ENCODE peak calls at places on chromosomes 2 and 18, in eight cellular contexts. R is breast epithelium, F is colonic mucosa, N is neuronal stem cell, O is spleen, Q is uterus, E is psoas muscle, V is cardiac muscle cell. M is an unnamed sample.

GRCh38 chr2:120632796-120633646 is 102.6 kb upstream of the GLI2 start:
- DNase-seq in R (no peak), F (no peak), N (no peak), O (peak; percentile 64), Q (no peak), E (no peak), V (no peak), M (no peak)

GRCh38 chr18:47606526-47606925 is 323.9 kb downstream of the SMAD2 start:
- DNase-seq in R (no peak), F (no peak), N (no peak), O (no peak), Q (no peak), E (no peak), V (no peak), M (no peak)

GRCh38 chr2:26756337-26756736 is 7.7 kb upstream of the SLC35F6 start:
- DNase-seq in R (no peak), F (no peak), N (no peak), O (no peak), Q (no peak), E (no peak), V (no peak), M (no peak)

GRCh38 chr18:657311-657997 is at the start of gene TYMS:
- DNase-seq in R (no peak), F (peak; percentile 88), N (peak; percentile 62), O (peak; percentile 82), Q (no peak), E (peak; percentile 24), V (peak; percentile 61), M (peak; percentile 51)

GRCh38 chr2:166126014-166126639 is 1.7 kb downstream of the SCN1A start:
- DNase-seq in R (no peak), F (no peak), N (no peak), O (no peak), Q (no peak), E (no peak), V (peak; percentile 76), M (no peak)

GRCh38 chr2:133780099-133780996 is 212.1 kb upstream of the NCKAP5 start:
- DNase-seq in R (no peak), F (peak; percentile 59), N (peak; percentile 85), O (no peak), Q (peak; percentile 19), E (no peak), V (peak; percentile 84), M (no peak)

GRCh38 chr2:134246154-134246874 is 7.6 kb upstream of the MGAT5 start:
- DNase-seq in R (no peak), F (no peak), N (no peak), O (no peak), Q (no peak), E (no peak), V (no peak), M (no peak)

GRCh38 chr18:13909141-13909540 is 6.2 kb downstream of the MC2R start:
- DNase-seq in R (no peak), F (no peak), N (no peak), O (no peak), Q (no peak), E (no peak), V (no peak), M (no peak)

GRCh38 chr2:175309799-175310198 is 128.3 kb upstream of the ATP5MC3 start:
- DNase-seq in R (no peak), F (no peak), N (no peak), O (no peak), Q (no peak), E (no peak), V (peak; percentile 21), M (no peak)

GRCh38 chr2:121046335-121046734 is 238.7 kb downstream of the TFCP2L1 start:
- DNase-seq in R (no peak), F (no peak), N (no peak), O (no peak), Q (no peak), E (no peak), V (no peak), M (no peak)

GRCh38 chr18:74496508-74497307 is 545 bp downstream of the CNDP2 start:
- DNase-seq in R (peak; percentile 64), F (peak; percentile 72), N (no peak), O (no peak), Q (peak; percentile 41), E (peak; percentile 70), V (peak; percentile 65), M (peak; percentile 73)

GRCh38 chr2:97730245-97730644 is 16.9 kb downstream of the ZAP70 start:
- DNase-seq in R (no peak), F (no peak), N (no peak), O (peak; percentile 14), Q (no peak), E (no peak), V (peak; percentile 25), M (no peak)

GRCh38 chr2:75405000-75405399 is 155.7 kb downstream of the EVA1A start:
- DNase-seq in R (no peak), F (no peak), N (no peak), O (no peak), Q (no peak), E (no peak), V (no peak), M (no peak)

GRCh38 chr18:79336556-79337142 is 59.1 kb upstream of the NFATC1 start:
- DNase-seq in R (no peak), F (no peak), N (no peak), O (no peak), Q (no peak), E (no peak), V (no peak), M (no peak)

GRCh38 chr18:13511961-13512572 is 214.3 kb downstream of the FAM210A start:
- DNase-seq in R (no peak), F (no peak), N (no peak), O (no peak), Q (no peak), E (no peak), V (no peak), M (no peak)

DNA sequence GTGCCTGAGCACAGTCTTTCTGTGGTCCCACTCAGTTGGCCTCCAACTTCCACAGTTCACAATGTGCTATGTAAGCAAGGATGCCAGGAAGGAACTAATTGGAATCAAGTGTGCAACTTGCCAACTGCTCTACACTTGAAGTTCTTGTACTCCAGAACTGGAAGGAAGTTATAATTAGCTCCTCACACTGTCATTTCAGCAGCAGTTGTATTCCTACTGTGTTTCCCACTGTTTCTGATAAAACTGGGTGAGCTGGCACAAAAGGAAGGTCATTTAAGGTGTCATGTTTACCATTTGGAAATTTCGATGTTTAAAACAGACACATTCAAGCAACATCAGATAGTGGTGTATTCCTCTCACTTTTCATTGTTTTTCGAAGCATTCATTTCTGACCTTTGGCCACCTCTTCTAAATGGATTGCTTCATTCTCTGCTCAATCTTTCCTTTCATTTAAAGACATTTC is 84.2 kb downstream of the ANTXR1 start:
- DNase-seq in R (no peak), F (no peak), N (no peak), O (no peak), Q (no peak), E (no peak), V (peak; percentile 46), M (no peak)
- H3K4me1 ChIP-seq in R (no peaks in the 10 kb centered on the region), F (no peaks in the 10 kb centered on the region), N (no peaks in the 10 kb centered on the region), O (no peaks in the 10 kb centered on the region), Q (no peaks in the 10 kb centered on the region), E (peaks cover 4% of the 10 kb centered on the region), V (peaks cover 10% of the 10 kb centered on the region), M (peaks cover 3% of the 10 kb centered on the region)

DNA sequence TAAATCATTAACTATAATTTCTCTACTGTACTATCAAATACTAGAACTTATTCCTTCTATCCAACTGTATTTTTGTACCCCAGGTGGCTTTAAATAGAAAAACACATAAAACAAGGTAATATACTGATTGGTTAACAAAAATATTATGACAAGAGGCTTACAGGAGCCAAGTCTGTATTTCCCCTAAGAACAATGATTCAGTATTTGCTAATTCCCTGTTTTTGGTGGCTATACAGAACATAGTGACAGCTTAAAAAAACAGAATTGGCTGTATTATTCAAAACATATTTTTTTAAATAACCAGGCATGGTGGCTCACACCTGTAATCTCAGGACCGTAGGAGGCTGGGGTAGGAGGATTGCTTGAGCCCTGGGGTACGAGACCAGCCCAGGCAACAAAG is 16.3 kb downstream of the RTN4 start:
- DNase-seq in R (no peak), F (no peak), N (no peak), O (no peak), Q (no peak), E (no peak), V (no peak), M (no peak)
- H3K4me1 ChIP-seq in R (peaks cover 5% of the 10 kb centered on the region), F (no peaks in the 10 kb centered on the region), N (no peaks in the 10 kb centered on the region), O (peaks cover 37% of the 10 kb centered on the region), Q (peaks cover 7% of the 10 kb centered on the region), E (no peaks in the 10 kb centered on the region), V (peaks cover 3% of the 10 kb centered on the region), M (no peaks in the 10 kb centered on the region)

DNA sequence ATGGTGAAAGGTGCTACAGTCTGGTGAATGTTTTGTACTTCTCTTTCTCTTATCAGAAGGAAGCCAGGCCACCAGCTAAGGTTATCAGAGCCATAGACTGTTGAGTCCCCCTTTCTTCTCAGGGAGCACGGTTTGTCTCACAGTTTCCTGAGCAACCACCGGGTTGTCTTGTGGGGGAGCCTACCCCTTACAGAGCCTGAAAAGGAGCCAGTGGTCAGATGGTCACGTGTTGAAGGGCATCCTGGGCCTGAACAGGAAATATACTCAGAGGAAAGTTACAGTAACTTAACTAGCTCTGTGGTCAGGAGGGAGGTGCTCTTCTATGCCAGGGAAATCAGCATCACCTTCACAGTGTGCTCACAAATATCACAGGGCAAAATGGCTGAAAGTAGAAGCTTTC is 11.6 kb downstream of the CD28 start:
- DNase-seq in R (no peak), F (no peak), N (no peak), O (no peak), Q (peak; percentile 24), E (no peak), V (peak; percentile 53), M (no peak)
- H3K4me1 ChIP-seq in R (no peaks in the 10 kb centered on the region), F (no peaks in the 10 kb centered on the region), N (peaks cover 4% of the 10 kb centered on the region), O (peaks cover 18% of the 10 kb centered on the region), Q (no peaks in the 10 kb centered on the region), E (peaks cover 10% of the 10 kb centered on the region), V (peaks cover 12% of the 10 kb centered on the region), M (no peaks in the 10 kb centered on the region)

GRCh38 chr2:130825231-130825971 is 11.3 kb upstream of the ARHGEF4 start:
- DNase-seq in R (no peak), F (no peak), N (no peak), O (peak; percentile 56), Q (no peak), E (no peak), V (no peak), M (no peak)

GRCh38 chr2:130827502-130828251 is 9.0 kb upstream of the ARHGEF4 start:
- DNase-seq in R (no peak), F (no peak), N (peak; percentile 56), O (peak; percentile 61), Q (no peak), E (no peak), V (peak; percentile 78), M (peak; percentile 62)

GRCh38 chr2:130826821-130827501 is 9.8 kb upstream of the ARHGEF4 start:
- DNase-seq in R (no peak), F (no peak), N (no peak), O (peak; percentile 62), Q (no peak), E (no peak), V (no peak), M (no peak)

GRCh38 chr2:130825972-130826253 is 10.8 kb upstream of the ARHGEF4 start:
- DNase-seq in R (no peak), F (no peak), N (no peak), O (peak; percentile 61), Q (no peak), E (no peak), V (no peak), M (peak; percentile 44)

DNA sequence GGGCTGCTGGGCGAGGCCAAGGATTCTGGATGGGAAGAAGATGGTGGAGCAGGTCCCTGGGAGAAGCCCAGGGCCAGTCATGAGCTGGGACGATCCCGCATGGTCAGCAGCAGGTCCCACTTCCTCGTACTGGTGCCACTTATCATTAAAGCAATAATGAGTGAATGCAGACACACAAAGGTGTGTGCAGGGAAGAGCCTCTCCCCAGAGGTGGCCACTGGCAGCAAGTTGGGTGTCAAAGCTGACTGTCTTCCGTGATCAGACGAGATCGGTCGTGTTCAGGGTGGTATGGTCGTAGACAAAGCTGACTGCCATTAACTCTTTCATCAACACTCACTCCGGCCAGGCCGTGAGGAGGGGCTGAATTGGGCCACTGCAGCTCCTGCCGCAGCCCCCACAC is 10.3 kb upstream of the ARHGEF4 start:
- DNase-seq in R (no peak), F (no peak), N (no peak), O (peak; percentile 59), Q (no peak), E (no peak), V (no peak), M (peak; percentile 43)
- H3K4me1 ChIP-seq in R (no peaks in the 10 kb centered on the region), F (no peaks in the 10 kb centered on the region), N (peaks cover 15% of the 10 kb centered on the region), O (peaks cover 8% of the 10 kb centered on the region), Q (no peaks in the 10 kb centered on the region), E (no peaks in the 10 kb centered on the region), V (no peaks in the 10 kb centered on the region), M (no peaks in the 10 kb centered on the region)

M was measured in aorta.